ENCODE peak calls at places on chromosomes 1 and 21, in five cellular contexts. T is lower lobe of right lung, U is renal cortical epithelial cell, J is choroid plexus epithelial cell, M is left ventricle myocardium superior. V is an unnamed sample.

GRCh38 chr1:87325982-87326738 is 2.5 kb upstream of the LMO4 start:
- DNase-seq in T (no peak), U (peak; percentile 67), J (peak; percentile 72), M (no peak), V (peak; percentile 72)

GRCh38 chr1:94014635-94015488 is 105.6 kb upstream of the GCLM start:
- DNase-seq in T (no peak), U (no peak), J (peak; percentile 20), M (no peak), V (no peak)

GRCh38 chr1:112983540-112984131 is 27.6 kb upstream of the SLC16A1 start:
- DNase-seq in T (no peak), U (no peak), J (no peak), M (no peak), V (no peak)

GRCh38 chr21:33362044-33362555 is 37.3 kb downstream of the IFNAR1 start:
- DNase-seq in T (no peak), U (peak; percentile 28), J (peak; percentile 10), M (no peak), V (peak; percentile 55)

GRCh38 chr1:25797939-25798338 is 2.1 kb upstream of the SELENON start:
- DNase-seq in T (no peak), U (no peak), J (peak; percentile 38), M (peak; percentile 67), V (peak; percentile 40)

GRCh38 chr21:41815652-41816582 is 49.1 kb upstream of the RIPK4 start:
- DNase-seq in T (no peak), U (no peak), J (no peak), M (no peak), V (no peak)

GRCh38 chr1:65330822-65331221 is 21.5 kb downstream of the DNAJC6 start:
- DNase-seq in T (no peak), U (no peak), J (no peak), M (no peak), V (no peak)

GRCh38 chr1:39154553-39155361 is 49.7 kb upstream of the MACF1 start:
- DNase-seq in T (no peak), U (peak; percentile 87), J (peak; percentile 84), M (no peak), V (peak; percentile 92)

GRCh38 chr21:43311303-43311817 is 115.6 kb downstream of the SIK1 start:
- DNase-seq in T (peak; percentile 37), U (no peak), J (no peak), M (no peak), V (no peak)

GRCh38 chr1:181392613-181393170 is 90.6 kb upstream of the CACNA1E start:
- DNase-seq in T (no peak), U (no peak), J (no peak), M (no peak), V (peak; percentile 55)

GRCh38 chr1:51316764-51317120 is 13.6 kb downstream of the TTC39A start:
- DNase-seq in T (peak; percentile 5), U (peak; percentile 91), J (no peak), M (no peak), V (peak; percentile 92)

GRCh38 chr1:37599940-37600339 is 4.2 kb upstream of the GNL2 start:
- DNase-seq in T (no peak), U (no peak), J (no peak), M (no peak), V (no peak)

GRCh38 chr1:19640363-19641316 is 3.5 kb upstream of the NBL1 start:
- DNase-seq in T (no peak), U (peak; percentile 89), J (peak; percentile 95), M (no peak), V (peak; percentile 81)

V was measured in kidney tubule cell.